ENCODE peak calls at places on chromosomes 3 and 15, in six cellular contexts. One of them, this sample, is unnamed.

GRCh38 chr3:16842710-16843270 is 42.0 kb upstream of the PLCL2 start:
- DNase-seq in A549: no peak
- DNase-seq in fibroblast of lung: no peak
- DNase-seq in colonic mucosa: peak
- DNase-seq in RPMI7951: no peak
- DNase-seq in ACHN: no peak
- DNase-seq in this sample: no peak

GRCh38 chr3:158713094-158713499 is 19.2 kb downstream of the RARRES1 start:
- DNase-seq in ACHN: peak
- DNase-seq in fibroblast of lung: peak
- DNase-seq in A549: no peak
- DNase-seq in RPMI7951: peak
- DNase-seq in colonic mucosa: peak
- DNase-seq in this sample: no peak

GRCh38 chr3:104190681-104191080 is 1176.0 kb upstream of the ALCAM start:
- DNase-seq in ACHN: no peak
- DNase-seq in colonic mucosa: no peak
- DNase-seq in A549: no peak
- DNase-seq in RPMI7951: no peak
- DNase-seq in fibroblast of lung: peak
- DNase-seq in this sample: no peak

GRCh38 chr3:11717301-11717700 is 73.6 kb upstream of the VGLL4 start:
- DNase-seq in fibroblast of lung: peak
- DNase-seq in A549: peak
- DNase-seq in colonic mucosa: no peak
- DNase-seq in RPMI7951: peak
- DNase-seq in ACHN: peak
- DNase-seq in this sample: no peak

GRCh38 chr15:48355377-48355776 is 24.1 kb downstream of the DUT start:
- DNase-seq in colonic mucosa: no peak
- DNase-seq in fibroblast of lung: peak
- DNase-seq in RPMI7951: no peak
- DNase-seq in A549: peak
- DNase-seq in ACHN: no peak
- DNase-seq in this sample: no peak

GRCh38 chr3:72310028-72310987 is 525.4 kb upstream of the PROK2 start:
- DNase-seq in colonic mucosa: peak
- DNase-seq in ACHN: no peak
- DNase-seq in RPMI7951: peak
- DNase-seq in A549: no peak
- DNase-seq in fibroblast of lung: peak
- DNase-seq in this sample: peak

GRCh38 chr3:29701326-29701983 is 420.6 kb downstream of the RBMS3 start:
- DNase-seq in RPMI7951: no peak
- DNase-seq in fibroblast of lung: no peak
- DNase-seq in A549: no peak
- DNase-seq in colonic mucosa: no peak
- DNase-seq in ACHN: no peak
- DNase-seq in this sample: no peak

GRCh38 chr3:18679226-18679625 is 254.1 kb upstream of the SATB1 start:
- DNase-seq in A549: no peak
- DNase-seq in RPMI7951: no peak
- DNase-seq in ACHN: no peak
- DNase-seq in colonic mucosa: no peak
- DNase-seq in fibroblast of lung: no peak
- DNase-seq in this sample: peak

GRCh38 chr15:99963096-99963825 is 230.0 kb upstream of the LYSMD4 start:
- DNase-seq in A549: no peak
- DNase-seq in ACHN: peak
- DNase-seq in fibroblast of lung: peak
- DNase-seq in RPMI7951: peak
- DNase-seq in colonic mucosa: no peak
- DNase-seq in this sample: no peak

GRCh38 chr15:79513916-79514315 is 81.8 kb downstream of the MINAR1 start:
- DNase-seq in fibroblast of lung: no peak
- DNase-seq in ACHN: no peak
- DNase-seq in A549: no peak
- DNase-seq in colonic mucosa: no peak
- DNase-seq in RPMI7951: no peak
- DNase-seq in this sample: no peak

GRCh38 chr15:25242166-25242879 is 196.5 kb downstream of the UBE3A start:
- DNase-seq in RPMI7951: no peak
- DNase-seq in A549: no peak
- DNase-seq in fibroblast of lung: no peak
- DNase-seq in colonic mucosa: no peak
- DNase-seq in ACHN: no peak
- DNase-seq in this sample: no peak

GRCh38 chr15:98658831-98659699 is 10.7 kb downstream of the IGF1R start:
- DNase-seq in ACHN: peak
- DNase-seq in RPMI7951: peak
- DNase-seq in A549: peak
- DNase-seq in colonic mucosa: peak
- DNase-seq in fibroblast of lung: no peak
- DNase-seq in this sample: peak

GRCh38 chr3:171933441-171933840 is 90.3 kb downstream of the TMEM212 start:
- DNase-seq in fibroblast of lung: peak
- DNase-seq in ACHN: no peak
- DNase-seq in A549: no peak
- DNase-seq in RPMI7951: no peak
- DNase-seq in colonic mucosa: no peak
- DNase-seq in this sample: no peak

GRCh38 chr3:181716916-181717315 is 5.2 kb downstream of the SOX2 start:
- DNase-seq in colonic mucosa: no peak
- DNase-seq in ACHN: no peak
- DNase-seq in A549: no peak
- DNase-seq in RPMI7951: no peak
- DNase-seq in fibroblast of lung: peak
- DNase-seq in this sample: no peak